ENCODE peak calls at places on chromosomes 4 and X, in ten cellular contexts. T is fibroblast of the aortic adventitia, P is thoracic aorta, R is kidney, L is PC-9, G is left ventricle myocardium inferior, S is GM20000, C is mammary epithelial cell, U is tibial artery, W is fibroblast of mammary gland. O is an unnamed sample.

GRCh38 chrX:48956728-48957414 is 536 bp downstream of the OTUD5 start:
- DNase-seq in R (peak; percentile 82), U (no peak), G (no peak), W (no peak), S (no peak), L (no peak), C (no peak), T (no peak), P (no peak), O (peak; percentile 16)

GRCh38 chrX:70613295-70613694 is 168.7 kb downstream of the DLG3 start:
- DNase-seq in R (no peak), W (peak; percentile 22), L (no peak), P (no peak), T (peak; percentile 42), C (peak; percentile 23), S (no peak), U (no peak), G (no peak), O (peak; percentile 50)

GRCh38 chr4:4519296-4519898 is 22.5 kb downstream of the STX18 start:
- DNase-seq in P (no peak), T (peak; percentile 52), C (peak; percentile 1), W (peak; percentile 50), L (no peak), G (no peak), S (no peak), U (no peak), R (no peak), O (peak; percentile 40)

GRCh38 chr4:76197971-76198410 is 15.6 kb downstream of the SCARB2 start:
- DNase-seq in R (peak; percentile 79), C (peak; percentile 75), G (peak; percentile 44), S (no peak), T (peak; percentile 69), U (peak; percentile 63), L (no peak), P (no peak), W (peak; percentile 68), O (peak; percentile 46)

GRCh38 chr4:87317527-87317926 is 5.2 kb downstream of the HSD17B13 start:
- DNase-seq in G (no peak), R (no peak), W (peak; percentile 21), U (no peak), C (peak; percentile 35), T (peak; percentile 50), P (no peak), S (no peak), L (peak; percentile 81), O (peak; percentile 72)

GRCh38 chrX:110315541-110315940 is 2.3 kb downstream of the AMMECR1 start:
- DNase-seq in P (no peak), C (no peak), R (no peak), G (no peak), L (no peak), S (peak; percentile 16), U (no peak), W (peak; percentile 36), T (peak; percentile 30), O (no peak)

GRCh38 chrX:151393514-151393913 is 3.5 kb upstream of the VMA21 start:
- DNase-seq in R (no peak), G (no peak), S (peak; percentile 30), C (no peak), U (no peak), W (no peak), T (no peak), P (no peak), L (no peak), O (no peak)

GRCh38 chr4:72591547-72591946 is 22.5 kb upstream of the ADAMTS3 start:
- DNase-seq in G (no peak), P (no peak), U (no peak), T (no peak), S (no peak), L (no peak), R (no peak), C (no peak), W (peak; percentile 47), O (no peak)

GRCh38 chr4:66522244-66522643 is 852.0 kb upstream of the EPHA5 start:
- DNase-seq in W (no peak), U (no peak), T (no peak), G (no peak), P (no peak), C (no peak), R (no peak), S (no peak), L (no peak), O (no peak)

GRCh38 chr4:66524778-66525177 is 854.5 kb upstream of the EPHA5 start:
- DNase-seq in R (no peak), L (no peak), W (no peak), U (no peak), P (no peak), C (no peak), S (no peak), T (no peak), G (no peak), O (no peak)
- TF ChIP-seq CTCF in R (no peak), L (no peak), W (no peak), U (no peak), P (no peak), C (no peak), S (no peak), T (no peak), G (no peak), O (no peak)

GRCh38 chr4:102551946-102552575 is 50.9 kb downstream of the NFKB1 start:
- DNase-seq in G (no peak), T (no peak), R (no peak), W (no peak), L (no peak), C (no peak), U (no peak), P (no peak), S (no peak), O (peak; percentile 34)
- TF ChIP-seq CTCF in G (no peak), T (no peak), R (no peak), W (no peak), L (no peak), C (no peak), U (no peak), P (no peak), S (no peak), O (no peak)

GRCh38 chr4:7334521-7335275 is 100.0 kb downstream of the PSAPL1 start:
- DNase-seq in T (no peak), U (no peak), R (peak; percentile 39), W (no peak), P (no peak), C (peak; percentile 25), L (no peak), S (no peak), G (no peak), O (no peak)

GRCh38 chr4:7333801-7334421 is 100.8 kb downstream of the PSAPL1 start:
- DNase-seq in C (no peak), U (no peak), R (peak; percentile 73), P (no peak), T (no peak), G (no peak), L (no peak), W (no peak), S (no peak), O (no peak)

GRCh38 chr4:7336732-7337131 is 98.0 kb downstream of the PSAPL1 start:
- DNase-seq in T (no peak), L (no peak), P (no peak), R (peak; percentile 58), W (no peak), S (no peak), C (no peak), U (no peak), G (peak; percentile 8), O (no peak)

GRCh38 chr4:7336067-7336569 is 98.6 kb downstream of the PSAPL1 start:
- DNase-seq in U (no peak), T (no peak), L (no peak), S (no peak), C (no peak), R (no peak), G (no peak), P (no peak), W (no peak), O (no peak)

GRCh38 chr4:7335363-7336066 is 99.2 kb downstream of the PSAPL1 start:
- DNase-seq in P (no peak), R (peak; percentile 82), W (no peak), T (peak; percentile 12), L (peak; percentile 51), S (peak; percentile 76), C (peak; percentile 18), U (no peak), G (peak; percentile 44), O (no peak)
- TF ChIP-seq CTCF in P (peak; percentile 54), R (peak; percentile 35), W (peak; percentile 49), T (peak; percentile 67), L (peak; percentile 77), S (peak; percentile 68), C (peak; percentile 88), U (peak; percentile 37), G (peak; percentile 77), O (peak; percentile 24)

GRCh38 chr4:141080668-141081067 is 52.6 kb downstream of the RNF150 start:
- DNase-seq in L (no peak), S (no peak), W (no peak), T (no peak), U (no peak), G (no peak), C (no peak), P (no peak), R (no peak), O (no peak)

GRCh38 chr4:141079393-141079930 is 53.8 kb downstream of the RNF150 start:
- DNase-seq in T (no peak), W (no peak), P (no peak), U (no peak), L (no peak), G (no peak), C (no peak), S (no peak), R (no peak), O (no peak)

GRCh38 chr4:141078871-141079270 is 54.4 kb downstream of the RNF150 start:
- DNase-seq in S (no peak), W (peak; percentile 5), T (peak; percentile 57), R (no peak), L (no peak), G (no peak), U (no peak), P (no peak), C (no peak), O (no peak)

GRCh38 chr4:141075553-141075952 is 57.7 kb downstream of the RNF150 start:
- DNase-seq in U (no peak), P (no peak), L (no peak), S (no peak), G (no peak), R (no peak), W (no peak), C (no peak), T (no peak), O (no peak)

GRCh38 chr4:141077611-141078225 is 55.6 kb downstream of the RNF150 start:
- DNase-seq in R (no peak), S (no peak), L (no peak), W (no peak), U (no peak), P (no peak), G (peak; percentile 25), T (no peak), C (no peak), O (no peak)
- TF ChIP-seq CTCF in R (no peak), S (no peak), L (no peak), W (no peak), U (no peak), P (no peak), G (no peak), T (no peak), C (no peak), O (no peak)

DNA sequence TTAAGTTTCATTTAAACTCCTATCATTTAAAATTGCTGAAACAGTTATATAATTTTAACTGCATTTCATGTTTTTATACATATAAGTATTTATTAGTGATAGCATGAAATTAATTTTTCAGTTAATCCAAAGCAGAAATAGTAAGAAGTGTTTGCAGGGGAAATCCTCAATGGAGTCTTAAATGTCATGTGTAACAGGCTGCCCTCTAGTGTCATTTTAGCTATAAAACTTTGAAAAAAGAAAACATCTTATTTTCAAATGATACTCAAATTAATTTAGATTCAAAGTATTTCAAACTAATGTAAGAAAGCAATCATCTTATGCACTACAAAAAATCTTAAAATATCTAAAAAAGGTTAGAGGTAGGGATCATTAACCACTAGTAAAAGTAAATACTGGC is 27.1 kb downstream of the TAPT1 start:
- DNase-seq in U (no peak), S (no peak), R (no peak), C (no peak), L (no peak), T (peak; percentile 58), W (peak; percentile 49), G (no peak), P (no peak), O (peak; percentile 28)
- TF ChIP-seq CTCF in U (no peak), S (no peak), R (peak; percentile 20), C (peak; percentile 44), L (peak; percentile 61), T (peak; percentile 54), W (peak; percentile 32), G (peak; percentile 51), P (peak; percentile 35), O (peak; percentile 29)

O was measured in epithelial cell of esophagus.